ENCODE peak calls at places on chromosomes 6 and 20, in seven cellular contexts. One of them, this sample, is unnamed.

GRCh38 chr6:158057213-158057987 is 75.7 kb downstream of the SYNJ2 start:
- DNase-seq in K562: no peak
- DNase-seq in H1: no peak
- DNase-seq in SK-N-SH: no peak
- DNase-seq in HepG2: no peak
- DNase-seq in HCT116: peak; percentile 90
- DNase-seq in GM12878: no peak
- DNase-seq in this sample: no peak

GRCh38 chr6:158939255-158940170 is 60.5 kb downstream of the RSPH3 start:
- DNase-seq in H1: no peak
- DNase-seq in HepG2: no peak
- DNase-seq in GM12878: peak; percentile 1
- DNase-seq in K562: no peak
- DNase-seq in HCT116: no peak
- DNase-seq in SK-N-SH: no peak
- DNase-seq in this sample: no peak

GRCh38 chr6:26057899-26058298 is 29.3 kb upstream of the HFE start:
- DNase-seq in H1: no peak
- DNase-seq in K562: no peak
- DNase-seq in GM12878: no peak
- DNase-seq in HepG2: no peak
- DNase-seq in SK-N-SH: no peak
- DNase-seq in HCT116: no peak
- DNase-seq in this sample: no peak

GRCh38 chr6:150417899-150418824 is 49.4 kb downstream of the IYD start:
- DNase-seq in GM12878: peak; percentile 40
- DNase-seq in H1: no peak
- DNase-seq in K562: peak; percentile 34
- DNase-seq in HepG2: peak; percentile 63
- DNase-seq in HCT116: peak; percentile 88
- DNase-seq in SK-N-SH: peak; percentile 36
- DNase-seq in this sample: peak; percentile 74

GRCh38 chr6:68778356-68779020 is 143.4 kb downstream of the ADGRB3 start:
- DNase-seq in HCT116: no peak
- DNase-seq in HepG2: peak; percentile 11
- DNase-seq in K562: peak; percentile 36
- DNase-seq in H1: peak; percentile 7
- DNase-seq in GM12878: no peak
- DNase-seq in SK-N-SH: peak; percentile 30
- DNase-seq in this sample: peak; percentile 25

GRCh38 chr6:142326539-142326938 is 24.7 kb downstream of the ADGRG6 start:
- DNase-seq in H1: no peak
- DNase-seq in HCT116: no peak
- DNase-seq in GM12878: no peak
- DNase-seq in SK-N-SH: no peak
- DNase-seq in HepG2: no peak
- DNase-seq in K562: no peak
- DNase-seq in this sample: no peak

GRCh38 chr6:42441059-42441471 is 10.7 kb downstream of the TRERF1 start:
- DNase-seq in GM12878: no peak
- DNase-seq in HepG2: no peak
- DNase-seq in SK-N-SH: no peak
- DNase-seq in H1: no peak
- DNase-seq in K562: no peak
- DNase-seq in HCT116: no peak
- DNase-seq in this sample: no peak

GRCh38 chr20:3710703-3711417 is 1.5 kb downstream of the SIGLEC1 start:
- DNase-seq in SK-N-SH: peak; percentile 93
- DNase-seq in GM12878: no peak
- DNase-seq in H1: peak; percentile 33
- DNase-seq in HepG2: peak; percentile 46
- DNase-seq in K562: peak; percentile 82
- DNase-seq in HCT116: peak; percentile 16
- DNase-seq in this sample: peak; percentile 79

GRCh38 chr6:3412779-3413500 is 43.9 kb downstream of the SLC22A23 start:
- DNase-seq in K562: no peak
- DNase-seq in GM12878: no peak
- DNase-seq in H1: no peak
- DNase-seq in SK-N-SH: no peak
- DNase-seq in HCT116: no peak
- DNase-seq in HepG2: peak; percentile 54
- DNase-seq in this sample: no peak

GRCh38 chr20:46931699-46932098 is 37.1 kb downstream of the EYA2 start:
- DNase-seq in GM12878: no peak
- DNase-seq in SK-N-SH: no peak
- DNase-seq in H1: no peak
- DNase-seq in HepG2: no peak
- DNase-seq in K562: no peak
- DNase-seq in HCT116: no peak
- DNase-seq in this sample: no peak
- TF ChIP-seq JUND in GM12878: no peak
- TF ChIP-seq JUND in SK-N-SH: no peak
- TF ChIP-seq JUND in H1: no peak
- TF ChIP-seq JUND in HepG2: no peak
- TF ChIP-seq JUND in K562: no peak
- TF ChIP-seq JUND in HCT116: no peak
- TF ChIP-seq JUND in this sample: no peak

GRCh38 chr6:168600381-168600780 is 159.4 kb downstream of the SMOC2 start:
- DNase-seq in HepG2: no peak
- DNase-seq in HCT116: no peak
- DNase-seq in GM12878: no peak
- DNase-seq in SK-N-SH: no peak
- DNase-seq in K562: no peak
- DNase-seq in H1: no peak
- DNase-seq in this sample: no peak
- TF ChIP-seq JUND in HepG2: no peak
- TF ChIP-seq JUND in HCT116: no peak
- TF ChIP-seq JUND in GM12878: no peak
- TF ChIP-seq JUND in SK-N-SH: no peak
- TF ChIP-seq JUND in K562: no peak
- TF ChIP-seq JUND in H1: no peak
- TF ChIP-seq JUND in this sample: no peak

GRCh38 chr20:1707588-1708449 is 50.2 kb upstream of the SIRPG start:
- DNase-seq in H1: no peak
- DNase-seq in K562: peak; percentile 8
- DNase-seq in HepG2: no peak
- DNase-seq in GM12878: no peak
- DNase-seq in SK-N-SH: no peak
- DNase-seq in HCT116: no peak
- DNase-seq in this sample: no peak
- TF ChIP-seq JUND in H1: no peak
- TF ChIP-seq JUND in K562: no peak
- TF ChIP-seq JUND in HepG2: no peak
- TF ChIP-seq JUND in GM12878: no peak
- TF ChIP-seq JUND in SK-N-SH: no peak
- TF ChIP-seq JUND in HCT116: no peak
- TF ChIP-seq JUND in this sample: no peak

DNA sequence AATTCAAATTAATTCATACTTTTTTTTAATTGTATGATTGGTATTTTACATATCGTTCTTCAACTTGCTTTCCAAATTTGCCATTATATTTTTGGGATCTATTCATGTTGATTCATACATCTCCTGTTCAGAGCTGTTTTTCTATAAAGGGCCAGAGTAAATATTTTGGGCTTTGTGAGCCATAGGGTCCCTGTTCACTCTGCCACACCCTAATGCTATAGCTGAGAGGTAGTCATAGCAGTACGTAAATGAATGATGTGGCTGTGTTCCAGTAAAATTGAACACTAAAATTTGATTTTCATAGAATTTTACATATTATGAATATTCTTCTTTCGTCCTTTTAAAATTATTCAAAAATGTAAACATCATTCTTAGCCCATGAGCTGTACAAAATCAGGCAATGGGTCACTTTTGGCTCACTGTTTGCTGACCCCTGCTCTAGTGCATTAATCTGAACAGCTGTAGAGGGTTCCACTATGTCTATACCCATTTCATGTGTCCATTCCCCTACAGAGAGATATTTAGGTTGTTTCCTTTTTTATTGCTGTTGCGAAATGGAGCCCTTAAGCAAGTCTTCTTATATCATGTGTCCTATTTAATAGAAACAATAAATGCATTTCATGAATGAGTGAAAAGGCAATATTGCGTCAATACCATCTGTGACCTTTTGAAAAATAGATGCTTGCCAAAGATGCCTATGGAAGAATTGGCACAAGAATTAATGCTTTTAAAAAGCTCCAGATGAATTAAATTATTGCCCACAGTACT is 136.4 kb upstream of the SALL4 start:
- DNase-seq in HepG2: no peak
- DNase-seq in H1: no peak
- DNase-seq in SK-N-SH: no peak
- DNase-seq in HCT116: no peak
- DNase-seq in GM12878: no peak
- DNase-seq in K562: no peak
- DNase-seq in this sample: no peak
- TF ChIP-seq JUND in HepG2: no peak
- TF ChIP-seq JUND in H1: no peak
- TF ChIP-seq JUND in SK-N-SH: no peak
- TF ChIP-seq JUND in HCT116: no peak
- TF ChIP-seq JUND in GM12878: no peak
- TF ChIP-seq JUND in K562: no peak
- TF ChIP-seq JUND in this sample: no peak

GRCh38 chr20:62201173-62202082 is 18.6 kb downstream of the MTG2 start:
- DNase-seq in HCT116: no peak
- DNase-seq in HepG2: no peak
- DNase-seq in GM12878: peak; percentile 26
- DNase-seq in SK-N-SH: no peak
- DNase-seq in H1: no peak
- DNase-seq in K562: no peak
- DNase-seq in this sample: no peak

GRCh38 chr20:62205618-62206387 is 14.3 kb downstream of the HRH3 start:
- DNase-seq in HCT116: no peak
- DNase-seq in H1: no peak
- DNase-seq in SK-N-SH: no peak
- DNase-seq in GM12878: no peak
- DNase-seq in K562: no peak
- DNase-seq in HepG2: no peak
- DNase-seq in this sample: no peak

GRCh38 chr20:62202083-62202395 is 18.0 kb downstream of the HRH3 start:
- DNase-seq in K562: no peak
- DNase-seq in HCT116: no peak
- DNase-seq in HepG2: no peak
- DNase-seq in SK-N-SH: no peak
- DNase-seq in GM12878: no peak
- DNase-seq in H1: no peak
- DNase-seq in this sample: no peak

GRCh38 chr20:62202676-62203377 is 17.3 kb downstream of the HRH3 start:
- DNase-seq in HCT116: no peak
- DNase-seq in K562: no peak
- DNase-seq in HepG2: no peak
- DNase-seq in H1: no peak
- DNase-seq in SK-N-SH: no peak
- DNase-seq in GM12878: no peak
- DNase-seq in this sample: no peak

DNA sequence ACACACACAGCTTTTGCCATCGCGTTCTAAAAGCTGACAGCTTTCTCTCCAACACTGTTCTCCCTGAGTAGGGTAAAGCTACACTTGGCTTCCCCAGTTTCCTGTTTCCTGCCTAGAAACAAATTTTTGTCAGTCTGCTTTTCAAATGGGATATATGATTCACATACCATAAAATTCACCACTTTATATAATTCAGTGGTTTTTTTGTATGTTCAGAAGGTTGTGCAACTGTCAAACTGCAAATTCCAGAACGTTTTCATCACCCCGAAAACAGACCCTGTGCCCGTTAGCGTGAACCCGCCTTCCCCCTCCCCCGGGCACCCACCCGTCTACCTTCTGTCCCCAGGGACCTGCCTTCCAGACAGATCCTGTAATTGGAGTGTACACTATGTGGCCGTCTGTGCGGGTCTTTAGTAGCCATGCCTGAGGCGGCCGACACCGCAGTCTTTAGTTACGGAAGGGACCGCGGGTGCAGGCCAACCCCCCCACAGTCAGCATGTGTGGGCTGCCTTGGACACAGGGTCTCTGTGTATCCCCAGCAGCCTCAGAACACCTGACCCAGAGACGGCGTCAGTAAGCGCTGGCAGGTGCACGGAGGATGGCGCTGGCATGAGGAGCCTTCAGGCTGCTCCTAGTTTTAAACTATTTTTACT is 16.6 kb downstream of the HRH3 start:
- DNase-seq in H1: no peak
- DNase-seq in HCT116: no peak
- DNase-seq in K562: no peak
- DNase-seq in GM12878: no peak
- DNase-seq in SK-N-SH: no peak
- DNase-seq in HepG2: no peak
- DNase-seq in this sample: no peak
- TF ChIP-seq JUND in H1: no peak
- TF ChIP-seq JUND in HCT116: no peak
- TF ChIP-seq JUND in K562: no peak
- TF ChIP-seq JUND in GM12878: no peak
- TF ChIP-seq JUND in SK-N-SH: no peak
- TF ChIP-seq JUND in HepG2: no peak
- TF ChIP-seq JUND in this sample: no peak

DNA sequence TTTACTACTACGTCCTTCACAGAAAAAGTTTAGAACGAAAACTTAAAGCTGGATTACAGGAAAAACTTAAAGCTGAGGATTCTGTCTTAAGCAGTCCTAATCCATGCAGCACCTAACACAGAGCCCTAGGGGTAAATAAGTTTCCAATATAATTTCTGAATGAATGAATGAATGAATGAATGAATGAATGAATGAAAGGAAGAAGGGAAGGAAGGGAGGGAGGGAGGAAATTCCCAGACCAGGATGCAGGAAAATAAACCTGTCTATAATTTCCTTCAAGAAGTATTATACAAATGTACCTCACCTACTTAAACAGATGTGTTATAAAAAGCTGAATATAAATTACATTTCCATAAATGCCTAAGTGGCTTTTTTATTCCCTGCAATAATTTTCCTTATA is 83.4 kb downstream of the RNGTT start:
- DNase-seq in SK-N-SH: no peak
- DNase-seq in K562: no peak
- DNase-seq in GM12878: no peak
- DNase-seq in HCT116: no peak
- DNase-seq in H1: no peak
- DNase-seq in HepG2: no peak
- DNase-seq in this sample: no peak
- TF ChIP-seq JUND in SK-N-SH: no peak
- TF ChIP-seq JUND in K562: no peak
- TF ChIP-seq JUND in GM12878: no peak
- TF ChIP-seq JUND in HCT116: no peak
- TF ChIP-seq JUND in H1: no peak
- TF ChIP-seq JUND in HepG2: no peak
- TF ChIP-seq JUND in this sample: no peak